ENCODE peak calls at places on chromosome 18, in nine cellular contexts. T is upper lobe of right lung, O is brain microvascular endothelial cell, V is kidney epithelial cell, B is body of pancreas, I is AG04450, F is esophagus squamous epithelium, Z is OCI-LY7, S is foreskin fibroblast. N is an unnamed sample.

GRCh38 chr18:35276276-35276675 is 13.8 kb downstream of the ZSCAN30 start:
- DNase-seq in F (no peak), V (no peak), I (no peak), B (no peak), S (no peak), Z (no peak), T (no peak), O (no peak), N (no peak)

GRCh38 chr18:50494569-50494968 is 65.3 kb upstream of the MAPK4 start:
- DNase-seq in S (no peak), V (no peak), O (no peak), B (no peak), T (no peak), F (no peak), Z (no peak), I (no peak), N (no peak)

GRCh38 chr18:33901894-33902512 is 322.7 kb downstream of the NOL4 start:
- DNase-seq in O (no peak), I (no peak), Z (peak), V (no peak), S (no peak), B (no peak), T (no peak), F (no peak), N (peak)

GRCh38 chr18:36181898-36182506 is 5.3 kb upstream of the MOCOS start:
- DNase-seq in B (no peak), V (no peak), S (no peak), I (no peak), F (no peak), Z (no peak), T (no peak), O (no peak), N (no peak)

GRCh38 chr18:13617826-13618515 is 108.4 kb downstream of the FAM210A start:
- DNase-seq in Z (peak), S (no peak), T (no peak), I (no peak), F (no peak), V (no peak), B (no peak), O (no peak), N (no peak)

GRCh38 chr18:34767601-34768027 is 57.5 kb downstream of the DTNA start:
- DNase-seq in F (no peak), T (no peak), V (peak), I (peak), S (peak), O (peak), B (no peak), Z (no peak), N (peak)

GRCh38 chr18:12121175-12122095 is 27.8 kb downstream of the ANKRD62 start:
- DNase-seq in S (no peak), O (peak), B (no peak), Z (no peak), I (no peak), V (no peak), T (no peak), F (no peak), N (no peak)

GRCh38 chr18:37483221-37483971 is 82.2 kb downstream of the CELF4 start:
- DNase-seq in V (no peak), S (peak), O (peak), F (no peak), Z (no peak), B (no peak), T (no peak), I (no peak), N (peak)

GRCh38 chr18:34990571-34990970 is 50.6 kb upstream of the MAPRE2 start:
- DNase-seq in S (no peak), F (no peak), I (no peak), Z (no peak), V (no peak), T (no peak), B (no peak), O (peak), N (peak)

GRCh38 chr18:8116346-8117007 is 492.8 kb upstream of the RAB12 start:
- DNase-seq in Z (no peak), F (no peak), S (peak), I (no peak), T (no peak), B (no peak), O (peak), V (no peak), N (peak)

GRCh38 chr18:37471619-37472018 is 94.0 kb downstream of the CELF4 start:
- DNase-seq in F (no peak), I (no peak), B (no peak), O (no peak), S (no peak), V (no peak), T (no peak), Z (no peak), N (no peak)

GRCh38 chr18:44851806-44852205 is 171.1 kb downstream of the SETBP1 start:
- DNase-seq in O (no peak), T (no peak), I (no peak), F (no peak), S (no peak), V (no peak), Z (no peak), B (no peak), N (no peak)

GRCh38 chr18:48472610-48473009 is 63.4 kb upstream of the ZBTB7C start:
- DNase-seq in B (no peak), V (no peak), Z (no peak), I (no peak), S (no peak), T (no peak), O (peak), F (no peak), N (no peak)

GRCh38 chr18:49300538-49300937 is 159.9 kb downstream of the DYM start:
- DNase-seq in Z (no peak), I (no peak), F (no peak), O (no peak), V (no peak), T (no peak), S (no peak), B (no peak), N (no peak)

GRCh38 chr18:13003466-13003896 is 12.3 kb downstream of the CEP192 start:
- DNase-seq in T (no peak), F (no peak), O (peak), I (peak), V (peak), S (peak), B (no peak), Z (peak), N (peak)

GRCh38 chr18:34957119-34957863 is 83.9 kb upstream of the MAPRE2 start:
- DNase-seq in F (no peak), O (peak), S (no peak), B (no peak), V (no peak), I (no peak), T (no peak), Z (no peak), N (peak)

GRCh38 chr18:63216911-63217311 is 102.7 kb downstream of the BCL2 start:
- DNase-seq in Z (no peak), O (no peak), T (no peak), B (no peak), I (no peak), V (no peak), S (no peak), F (no peak), N (no peak)

GRCh38 chr18:78494686-78495085 is 484.9 kb upstream of the SALL3 start:
- DNase-seq in Z (no peak), S (no peak), O (no peak), B (no peak), I (no peak), V (no peak), T (no peak), F (no peak), N (no peak)

GRCh38 chr18:28175930-28176673 is 828 bp downstream of the CDH2 start:
- DNase-seq in T (no peak), F (no peak), Z (no peak), B (no peak), O (no peak), I (no peak), V (no peak), S (no peak), N (peak)

GRCh38 chr18:28109781-28110460 is 67.0 kb downstream of the CDH2 start:
- DNase-seq in I (no peak), B (no peak), O (no peak), V (no peak), Z (no peak), F (no peak), T (no peak), S (no peak), N (peak)

GRCh38 chr18:12048827-12049175 is 44.8 kb upstream of the ANKRD62 start:
- DNase-seq in V (peak), Z (no peak), T (no peak), F (no peak), I (peak), O (no peak), B (no peak), S (no peak), N (peak)

GRCh38 chr18:48227206-48227605 is 182.0 kb downstream of the ZBTB7C start:
- DNase-seq in Z (no peak), I (no peak), O (no peak), F (no peak), T (no peak), S (no peak), V (no peak), B (no peak), N (no peak)

GRCh38 chr18:44882163-44882881 is 201.6 kb downstream of the SETBP1 start:
- DNase-seq in S (no peak), F (no peak), T (no peak), Z (no peak), B (no peak), I (no peak), V (no peak), O (no peak), N (no peak)

GRCh38 chr18:33581816-33582215 is 3.8 kb downstream of the ASXL3 start:
- DNase-seq in Z (no peak), O (no peak), I (no peak), B (no peak), T (no peak), S (no peak), V (no peak), F (no peak), N (no peak)

GRCh38 chr18:45066210-45066609 is 385.5 kb downstream of the SETBP1 start:
- DNase-seq in O (no peak), Z (no peak), F (no peak), S (no peak), B (no peak), V (no peak), T (no peak), I (no peak), N (no peak)

GRCh38 chr18:57359433-57359832 is 7.1 kb downstream of the ST8SIA3 start:
- DNase-seq in F (no peak), V (no peak), Z (no peak), O (no peak), T (no peak), I (no peak), B (no peak), S (no peak), N (no peak)

GRCh38 chr18:59697236-59697932 is at the start of gene CCBE1:
- DNase-seq in O (peak), T (peak), S (peak), V (no peak), B (peak), I (no peak), Z (no peak), F (no peak), N (peak)

GRCh38 chr18:12092398-12093229 is 1.0 kb upstream of the ANKRD62 start:
- DNase-seq in S (no peak), Z (no peak), I (no peak), O (no peak), F (no peak), B (peak), T (no peak), V (no peak), N (no peak)

GRCh38 chr18:9743200-9744016 is 35.3 kb downstream of the RAB31 start:
- DNase-seq in S (peak), T (no peak), V (peak), O (peak), Z (no peak), F (no peak), B (peak), I (peak), N (peak)

GRCh38 chr18:8797206-8797605 is 91.8 kb downstream of the MTCL1 start:
- DNase-seq in I (no peak), S (no peak), B (peak), F (no peak), O (no peak), T (no peak), V (no peak), Z (no peak), N (peak)

GRCh38 chr18:58299135-58299473 is 255.1 kb downstream of the NEDD4L start:
- DNase-seq in F (no peak), Z (no peak), I (no peak), S (no peak), O (no peak), V (no peak), T (no peak), B (no peak), N (no peak)

GRCh38 chr18:58605027-58606020 is 23.6 kb downstream of the ALPK2 start:
- DNase-seq in B (no peak), T (no peak), Z (no peak), S (peak), I (no peak), V (peak), F (no peak), O (peak), N (peak)

GRCh38 chr18:14924226-14924625 is 176.3 kb downstream of the ANKRD30B start:
- DNase-seq in F (no peak), T (no peak), I (no peak), O (no peak), S (no peak), B (no peak), Z (no peak), V (no peak), N (no peak)

GRCh38 chr18:46148810-46149209 is 44.6 kb downstream of the HAUS1 start:
- DNase-seq in T (no peak), Z (peak), S (peak), F (no peak), O (peak), I (no peak), V (no peak), B (peak), N (peak)

DNA sequence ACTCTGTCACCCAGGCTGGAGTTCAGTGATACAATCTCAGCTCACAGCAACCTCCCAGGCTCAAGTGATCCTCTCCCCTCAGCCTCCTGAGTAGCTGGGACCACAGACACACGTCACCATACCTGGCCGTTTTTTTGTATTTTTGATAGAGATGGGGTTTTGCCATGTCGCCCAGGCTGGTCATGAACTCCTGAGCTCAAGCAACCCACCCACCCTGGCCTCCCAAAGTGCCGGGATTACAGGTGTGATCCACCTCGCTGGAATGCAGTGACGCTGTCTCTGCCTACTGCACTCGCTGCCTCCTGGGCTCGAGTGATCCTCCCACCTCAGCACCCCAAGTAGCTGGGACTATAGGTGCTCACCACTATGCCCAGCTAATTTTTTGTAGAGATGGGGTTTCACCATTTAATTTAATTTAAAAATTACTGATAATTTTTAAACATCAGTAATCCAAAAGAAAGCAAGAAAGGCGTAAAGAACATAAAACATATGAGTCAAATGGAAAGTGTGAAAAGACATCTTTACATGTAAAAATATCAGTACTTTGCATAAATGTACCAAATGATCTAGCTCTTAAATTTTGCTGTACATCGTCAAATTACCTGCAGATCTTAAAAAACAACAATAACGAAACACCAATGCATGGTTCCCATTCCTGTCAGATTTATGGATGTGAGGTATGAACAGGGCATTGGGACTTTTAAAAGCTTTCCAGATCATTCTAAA is 2.8 kb upstream of the ZNF236 start:
- DNase-seq in S (no peak), I (no peak), B (no peak), F (no peak), O (no peak), V (no peak), T (no peak), Z (no peak), N (no peak)
- H3K4me3 ChIP-seq in S (no peak), I (no peak), B (no peak), F (no peak), O (no peak), V (no peak), T (no peak), Z (no peak), N (no peak)

GRCh38 chr18:5546660-5547059 is 2.9 kb upstream of the EPB41L3 start:
- DNase-seq in B (no peak), Z (no peak), S (no peak), F (no peak), I (peak), V (peak), T (no peak), O (peak), N (peak)
- TF ChIP-seq CTCF in B (peak), Z (peak), S (peak), F (peak), I (peak), V (peak), T (peak), O (peak), N (peak)

GRCh38 chr18:60981651-60982050 is 351.6 kb upstream of the CDH20 start:
- DNase-seq in I (no peak), T (no peak), O (no peak), S (no peak), Z (no peak), V (peak), B (no peak), F (no peak), N (peak)

GRCh38 chr18:60975419-60975818 is 357.8 kb upstream of the CDH20 start:
- DNase-seq in T (no peak), V (no peak), B (no peak), O (no peak), Z (no peak), S (no peak), I (no peak), F (no peak), N (no peak)

GRCh38 chr18:60980422-60981005 is 352.7 kb upstream of the CDH20 start:
- DNase-seq in B (no peak), O (no peak), F (no peak), I (no peak), V (no peak), T (no peak), S (no peak), Z (no peak), N (no peak)

GRCh38 chr18:60982296-60982695 is 350.9 kb upstream of the CDH20 start:
- DNase-seq in O (no peak), B (no peak), S (no peak), Z (no peak), I (no peak), V (no peak), F (no peak), T (no peak), N (no peak)

DNA sequence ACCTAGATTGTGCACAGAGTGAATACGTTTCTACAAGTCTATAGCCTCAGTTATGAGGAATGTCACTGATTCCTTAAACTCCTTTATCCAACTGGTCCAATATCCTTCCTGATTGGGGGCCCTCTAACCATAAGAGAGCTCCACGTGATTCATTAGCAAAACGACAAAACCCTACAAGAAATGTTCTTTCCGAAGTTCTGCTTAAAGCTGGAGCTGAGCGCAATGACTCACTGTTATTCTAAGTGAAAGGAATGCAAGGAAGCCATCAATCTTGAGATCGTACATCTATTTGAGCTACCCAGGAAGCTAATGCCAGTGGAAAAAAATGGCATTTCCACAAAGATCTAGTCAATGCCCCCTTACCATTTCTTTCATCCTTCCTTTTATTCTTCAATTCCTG is 354.9 kb upstream of the CDH20 start:
- DNase-seq in T (no peak), B (no peak), S (peak), I (peak), Z (no peak), F (no peak), V (peak), O (peak), N (peak)
- H3K4me3 ChIP-seq in T (no peak), B (no peak), S (no peak), I (no peak), Z (no peak), F (no peak), V (no peak), O (no peak), N (no peak)

GRCh38 chr18:22219568-22220355 is 50.4 kb downstream of the GATA6 start:
- DNase-seq in I (no peak), F (no peak), T (no peak), O (no peak), S (no peak), V (no peak), B (no peak), Z (no peak), N (no peak)
- TF ChIP-seq CTCF in I (no peak), F (no peak), T (no peak), O (peak), S (no peak), V (no peak), B (no peak), Z (no peak), N (no peak)

GRCh38 chr18:70464343-70465114 is 175.7 kb downstream of the SOCS6 start:
- DNase-seq in F (no peak), B (peak), T (peak), S (peak), Z (no peak), O (peak), I (no peak), V (no peak), N (peak)
- H3K4me3 ChIP-seq in F (no peak), B (no peak), T (peak), S (peak), Z (no peak), O (peak), I (peak), V (peak), N (peak)

GRCh38 chr18:79639072-79639829 is 40.4 kb upstream of the CTDP1 start:
- DNase-seq in Z (no peak), B (no peak), T (no peak), I (no peak), F (no peak), V (no peak), S (no peak), O (no peak), N (no peak)
- TF ChIP-seq CTCF in Z (no peak), B (no peak), T (no peak), I (no peak), F (no peak), V (no peak), S (no peak), O (peak), N (no peak)

GRCh38 chr18:80046961-80047541 is 12.8 kb downstream of the RBFA start:
- DNase-seq in B (no peak), Z (no peak), V (no peak), T (no peak), S (no peak), O (no peak), F (no peak), I (no peak), N (no peak)
- H3K4me3 ChIP-seq in B (no peak), Z (no peak), V (no peak), T (no peak), S (no peak), O (no peak), F (no peak), I (no peak), N (no peak)

DNA sequence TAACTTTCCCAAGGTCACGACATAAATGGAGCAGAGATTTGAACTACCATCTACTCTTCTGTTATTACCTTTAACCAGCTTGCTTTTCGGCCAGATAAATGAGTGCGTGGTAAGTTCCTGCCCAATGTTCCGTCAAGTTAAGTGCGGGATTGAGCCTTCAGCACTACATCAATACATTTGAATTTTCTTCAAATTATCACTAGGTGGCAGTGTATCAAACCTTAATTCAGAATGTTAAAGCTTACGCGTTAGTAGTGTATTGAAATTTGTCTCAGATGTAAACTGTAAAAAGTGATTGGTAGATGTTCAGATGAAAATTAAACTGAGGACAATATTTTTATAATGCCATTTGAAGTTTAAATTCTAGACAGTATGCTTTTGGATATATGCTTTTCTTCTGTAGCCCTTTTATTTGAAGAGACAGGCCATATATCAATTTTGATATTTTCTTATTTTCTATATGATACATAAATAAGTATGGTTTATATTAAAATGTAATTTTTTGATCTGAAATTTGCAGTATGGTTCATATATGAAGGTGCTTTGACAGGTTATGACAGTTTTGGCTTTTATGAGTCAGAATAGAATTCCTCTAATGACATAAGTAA is 681.3 kb downstream of the ADCYAP1 start:
- DNase-seq in B (no peak), F (no peak), O (peak), S (no peak), V (peak), T (no peak), I (no peak), Z (peak), N (peak)
- TF ChIP-seq CTCF in B (peak), F (peak), O (peak), S (no peak), V (peak), T (peak), I (peak), Z (peak), N (peak)